ENCODE peak calls at places on chromosomes 3 and 15, in six cellular contexts. S is stimulated activated CD8-positive, alpha-beta memory T cell treated with anti-CD3 and anti-CD28 coated beads, Interleukin-15, amount 100 ng/mL, for 24 hours; H is NCI-H1092 treated with DMSO at 0.1 percent for 48 hours; N is T1000; K is stimulated activated CD4-positive, alpha-beta T cell treated with anti-CD3 and anti-CD28 coated beads, Interleukin-4, amount 100 ng/mL, for 48 hours; B is retina. E is an unnamed sample.

GRCh38 chr15:62782100-62782791 is 260.3 kb upstream of the TPM1 start:
- DNase-seq in N (peak), H (peak), S (no peak), B (peak), K (no peak), E (no peak)

GRCh38 chr3:32583708-32584107 is 13.1 kb upstream of the DYNC1LI1 start:
- DNase-seq in S (no peak), K (no peak), N (no peak), H (no peak), B (no peak), E (no peak)

GRCh38 chr15:20280933-20281463 is 260.6 kb downstream of the GOLGA6L6 start:
- DNase-seq in H (no peak), N (no peak), K (no peak), B (no peak), S (no peak), E (no peak)

GRCh38 chr15:74779162-74779648 is 2.7 kb upstream of the CSK start:
- DNase-seq in K (no peak), B (no peak), N (no peak), H (no peak), S (no peak), E (no peak)

GRCh38 chr3:8621872-8622271 is 22.7 kb downstream of the SSUH2 start:
- DNase-seq in H (no peak), S (no peak), B (no peak), N (peak), K (no peak), E (no peak)

GRCh38 chr3:42507751-42508335 is 5.4 kb downstream of the VIPR1 start:
- DNase-seq in N (no peak), H (no peak), S (no peak), K (no peak), B (no peak), E (peak)

GRCh38 chr3:1068985-1069384 is 23.8 kb upstream of the CNTN6 start:
- DNase-seq in N (no peak), S (no peak), H (no peak), K (no peak), B (no peak), E (no peak)

GRCh38 chr3:194396897-194397756 is 1.9 kb downstream of the GP5 start:
- DNase-seq in B (peak), H (no peak), S (no peak), K (no peak), N (no peak), E (no peak)

GRCh38 chr15:77866596-77867125 is 210.8 kb downstream of the TBC1D2B start:
- DNase-seq in S (no peak), K (no peak), H (no peak), N (no peak), B (no peak), E (no peak)

GRCh38 chr3:129618901-129619671 is 12.6 kb upstream of the PLXND1 start:
- DNase-seq in H (no peak), B (no peak), K (no peak), N (no peak), S (no peak), E (no peak)

GRCh38 chr3:12005951-12006625 is 1.9 kb downstream of the SYN2 start:
- DNase-seq in K (no peak), N (no peak), B (no peak), S (no peak), H (peak), E (no peak)